ENCODE peak calls at places on chromosomes 12 and 14, in four cellular contexts. One of them, this sample, is unnamed.

GRCh38 chr12:97223419-97223818 is 239.2 kb upstream of the RMST start:
- DNase-seq in astrocyte: no peak
- DNase-seq in PC-3: no peak
- DNase-seq in HepG2: no peak
- DNase-seq in this sample: no peak

GRCh38 chr12:111063296-111064026 is 143.1 kb upstream of the MYL2 start:
- DNase-seq in astrocyte: peak
- DNase-seq in PC-3: peak
- DNase-seq in HepG2: no peak
- DNase-seq in this sample: no peak

GRCh38 chr14:80974338-80975078 is 19.1 kb downstream of the TSHR start:
- DNase-seq in astrocyte: peak
- DNase-seq in PC-3: no peak
- DNase-seq in HepG2: no peak
- DNase-seq in this sample: no peak

GRCh38 chr14:23544511-23545447 is 6.8 kb downstream of the ZFHX2 start:
- DNase-seq in astrocyte: no peak
- DNase-seq in PC-3: no peak
- DNase-seq in HepG2: no peak
- DNase-seq in this sample: no peak

GRCh38 chr12:9940370-9940769 is 8.2 kb upstream of the CLEC2A start:
- DNase-seq in astrocyte: no peak
- DNase-seq in PC-3: peak
- DNase-seq in HepG2: no peak
- DNase-seq in this sample: no peak

GRCh38 chr12:119929974-119930373 is 52.9 kb upstream of the CIT start:
- DNase-seq in astrocyte: no peak
- DNase-seq in PC-3: no peak
- DNase-seq in HepG2: no peak
- DNase-seq in this sample: no peak

GRCh38 chr12:118537481-118537917 is 161.1 kb downstream of the SUDS3 start:
- DNase-seq in astrocyte: no peak
- DNase-seq in PC-3: no peak
- DNase-seq in HepG2: no peak
- DNase-seq in this sample: no peak

GRCh38 chr12:79033788-79034187 is 169.2 kb downstream of the SYT1 start:
- DNase-seq in astrocyte: no peak
- DNase-seq in PC-3: no peak
- DNase-seq in HepG2: no peak
- DNase-seq in this sample: no peak

GRCh38 chr12:75177997-75178396 is 31.6 kb downstream of the KCNC2 start:
- DNase-seq in astrocyte: peak
- DNase-seq in PC-3: peak
- DNase-seq in HepG2: peak
- DNase-seq in this sample: peak

GRCh38 chr14:61560323-61560722 is 135.0 kb upstream of the HIF1A start:
- DNase-seq in astrocyte: no peak
- DNase-seq in PC-3: peak
- DNase-seq in HepG2: peak
- DNase-seq in this sample: no peak
- H3K9ac ChIP-seq in astrocyte: peak
- H3K9ac ChIP-seq in PC-3: peak
- H3K9ac ChIP-seq in HepG2: peak
- H3K9ac ChIP-seq in this sample: no peak

GRCh38 chr12:121355818-121356217 is 3.6 kb upstream of the ANAPC5 start:
- DNase-seq in astrocyte: no peak
- DNase-seq in PC-3: no peak
- DNase-seq in HepG2: no peak
- DNase-seq in this sample: no peak

GRCh38 chr12:121352053-121353018 is at the start of gene ANAPC5:
- DNase-seq in astrocyte: peak
- DNase-seq in PC-3: peak
- DNase-seq in HepG2: peak
- DNase-seq in this sample: peak

GRCh38 chr12:121356657-121357056 is 4.4 kb upstream of the ANAPC5 start:
- DNase-seq in astrocyte: no peak
- DNase-seq in PC-3: no peak
- DNase-seq in HepG2: peak
- DNase-seq in this sample: no peak

GRCh38 chr12:121357331-121357730 is 5.1 kb upstream of the ANAPC5 start:
- DNase-seq in astrocyte: no peak
- DNase-seq in PC-3: no peak
- DNase-seq in HepG2: no peak
- DNase-seq in this sample: no peak

DNA sequence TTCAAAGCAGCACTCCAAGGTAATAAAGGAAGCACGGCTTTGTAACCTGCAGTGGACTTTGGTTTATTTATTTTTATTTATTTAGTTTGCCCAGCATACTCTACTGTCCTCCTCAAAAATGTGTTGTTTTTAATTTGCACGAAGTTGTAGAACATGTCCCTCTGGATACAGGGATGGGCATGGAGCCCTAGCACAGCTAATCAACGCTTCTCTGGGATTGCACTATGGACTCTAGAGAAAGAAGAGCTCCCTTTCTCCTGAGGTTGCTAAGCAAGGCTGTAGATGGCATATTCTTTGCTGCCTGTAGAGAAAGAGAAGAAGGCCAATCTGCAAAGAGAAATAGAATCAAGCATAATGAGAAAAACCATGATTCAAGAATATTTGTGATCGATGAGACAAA is 5.9 kb upstream of the ANAPC5 start:
- DNase-seq in astrocyte: no peak
- DNase-seq in PC-3: no peak
- DNase-seq in HepG2: peak
- DNase-seq in this sample: no peak
- H3K4me2 ChIP-seq in astrocyte: no peak
- H3K4me2 ChIP-seq in PC-3: no peak
- H3K4me2 ChIP-seq in HepG2: peak
- H3K4me2 ChIP-seq in this sample: no peak

GRCh38 chr12:6699989-6700645 is 498 bp downstream of the PIANP start:
- DNase-seq in astrocyte: no peak
- DNase-seq in PC-3: no peak
- DNase-seq in HepG2: no peak
- DNase-seq in this sample: no peak
- TF ChIP-seq EZH2 in astrocyte: no peak
- TF ChIP-seq EZH2 in PC-3: no peak
- TF ChIP-seq EZH2 in HepG2: no peak
- TF ChIP-seq EZH2 in this sample: no peak

GRCh38 chr12:27331299-27331926 is 1.2 kb upstream of the BMAL2 start:
- DNase-seq in astrocyte: peak
- DNase-seq in PC-3: peak
- DNase-seq in HepG2: peak
- DNase-seq in this sample: peak
- H3K9ac ChIP-seq in astrocyte: peak
- H3K9ac ChIP-seq in PC-3: peak
- H3K9ac ChIP-seq in HepG2: no peak
- H3K9ac ChIP-seq in this sample: peak

DNA sequence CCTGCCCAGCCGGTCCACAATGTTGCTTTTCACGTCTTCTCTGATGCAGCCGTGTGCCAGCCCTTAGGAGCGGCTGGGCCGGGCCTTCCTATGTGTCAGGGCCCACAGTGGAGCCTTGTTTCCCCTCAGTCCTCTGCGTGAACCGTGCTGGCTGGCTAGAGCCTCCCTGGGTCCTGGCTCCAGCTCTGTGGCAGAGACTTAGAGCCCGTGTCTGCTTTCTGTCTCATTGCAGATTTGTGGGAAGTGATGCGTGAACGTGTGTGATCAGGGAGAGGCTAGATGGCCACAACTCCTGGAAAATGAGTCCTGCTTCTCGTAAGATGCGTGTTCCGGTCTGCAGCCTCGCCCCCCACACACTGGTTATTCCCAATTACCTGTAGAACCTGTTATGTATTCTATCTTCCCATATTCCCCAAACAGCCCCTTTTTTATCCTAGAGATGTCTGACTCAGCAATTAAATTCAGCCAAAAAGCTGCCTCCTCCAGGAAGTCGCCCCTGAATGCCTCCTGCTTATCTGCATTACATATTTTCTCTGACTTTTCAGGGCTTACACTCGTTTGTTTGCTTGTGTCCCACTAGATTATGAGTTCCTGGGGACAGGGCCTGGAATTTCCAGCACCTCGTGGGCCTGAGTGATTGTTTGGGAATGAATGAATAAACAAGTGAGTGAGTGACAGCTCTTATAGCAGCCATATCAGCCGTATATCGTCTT is 99.5 kb upstream of the RFLNA start:
- DNase-seq in astrocyte: no peak
- DNase-seq in PC-3: no peak
- DNase-seq in HepG2: no peak
- DNase-seq in this sample: no peak
- H3K4me2 ChIP-seq in astrocyte: no peak
- H3K4me2 ChIP-seq in PC-3: no peak
- H3K4me2 ChIP-seq in HepG2: no peak
- H3K4me2 ChIP-seq in this sample: no peak

DNA sequence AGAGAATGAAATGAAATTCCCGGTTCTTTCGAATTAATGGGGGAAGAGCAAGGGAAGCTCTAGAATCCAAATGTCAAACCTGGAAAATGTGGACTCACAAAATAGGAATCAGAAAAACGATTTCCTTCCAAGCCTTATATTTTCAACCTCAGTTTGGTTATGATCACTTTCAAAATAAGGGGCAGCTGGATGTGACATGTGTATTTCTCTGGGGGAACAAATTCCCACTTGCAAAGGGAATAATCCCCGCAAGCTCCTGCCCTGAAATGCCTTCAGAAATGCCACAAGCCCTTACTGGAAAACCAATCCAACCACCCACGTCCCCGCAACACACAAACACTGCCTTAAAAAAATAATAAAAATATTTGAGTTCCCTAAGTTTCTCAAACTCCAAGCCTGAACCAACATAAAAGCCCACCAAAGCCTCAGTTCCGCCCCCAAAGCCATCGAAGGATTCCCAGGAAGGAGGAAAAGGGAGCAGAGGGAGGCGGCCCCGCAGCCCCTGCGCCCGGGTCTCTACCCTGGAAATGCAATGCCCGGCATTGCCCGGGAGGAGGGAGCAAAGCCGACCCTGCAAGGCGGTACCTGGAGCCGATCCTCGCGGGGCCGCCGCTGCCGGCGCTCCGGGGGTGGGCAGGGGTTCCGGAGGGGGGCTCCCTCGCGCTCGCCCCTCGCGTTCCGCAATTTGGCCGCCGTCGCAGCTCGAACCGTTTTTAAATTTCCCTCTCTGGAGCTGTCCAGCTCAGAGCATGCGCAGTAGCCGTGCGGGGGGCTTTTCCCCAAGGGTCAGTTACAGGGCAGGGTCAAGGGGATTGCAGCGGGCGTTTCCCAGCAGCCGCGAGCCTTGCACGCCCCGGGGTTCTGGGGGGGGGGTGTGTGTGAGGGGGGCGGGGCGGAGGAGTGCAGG is at the start of gene FOXN4:
- DNase-seq in astrocyte: no peak
- DNase-seq in PC-3: no peak
- DNase-seq in HepG2: no peak
- DNase-seq in this sample: no peak
- TF ChIP-seq EZH2 in astrocyte: peak
- TF ChIP-seq EZH2 in PC-3: no peak
- TF ChIP-seq EZH2 in HepG2: no peak
- TF ChIP-seq EZH2 in this sample: peak

DNA sequence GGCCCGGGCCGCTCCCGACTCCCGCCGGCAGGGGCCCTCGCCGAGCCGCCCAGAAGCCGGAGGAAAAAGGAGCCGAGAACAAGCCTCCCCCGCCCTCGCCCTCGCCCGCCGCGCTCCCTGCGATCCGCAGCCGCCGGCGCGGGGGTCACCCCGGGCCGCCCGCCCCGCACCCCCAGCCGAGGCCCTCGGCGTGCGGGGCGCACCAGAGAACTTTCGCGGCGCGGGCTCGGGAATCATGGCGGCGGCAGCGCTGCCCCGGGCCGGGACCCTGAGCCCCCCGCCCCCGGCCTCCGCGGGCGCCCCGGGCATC is 519 bp downstream of the CDK2AP1 start:
- DNase-seq in astrocyte: no peak
- DNase-seq in PC-3: peak
- DNase-seq in HepG2: peak
- DNase-seq in this sample: no peak
- H3K9ac ChIP-seq in astrocyte: peak
- H3K9ac ChIP-seq in PC-3: no peak
- H3K9ac ChIP-seq in HepG2: peak
- H3K9ac ChIP-seq in this sample: peak

GRCh38 chr14:91127411-91127810 is 13.5 kb downstream of the DGLUCY start:
- DNase-seq in astrocyte: no peak
- DNase-seq in PC-3: peak
- DNase-seq in HepG2: no peak
- DNase-seq in this sample: peak

GRCh38 chr14:91126761-91127160 is 12.9 kb downstream of the DGLUCY start:
- DNase-seq in astrocyte: no peak
- DNase-seq in PC-3: no peak
- DNase-seq in HepG2: no peak
- DNase-seq in this sample: no peak

GRCh38 chr14:91129261-91129660 is 15.4 kb downstream of the DGLUCY start:
- DNase-seq in astrocyte: no peak
- DNase-seq in PC-3: no peak
- DNase-seq in HepG2: no peak
- DNase-seq in this sample: no peak

GRCh38 chr14:91127924-91128323 is 14.1 kb downstream of the DGLUCY start:
- DNase-seq in astrocyte: no peak
- DNase-seq in PC-3: no peak
- DNase-seq in HepG2: no peak
- DNase-seq in this sample: no peak

GRCh38 chr14:91128699-91129098 is 14.8 kb downstream of the DGLUCY start:
- DNase-seq in astrocyte: no peak
- DNase-seq in PC-3: no peak
- DNase-seq in HepG2: no peak
- DNase-seq in this sample: no peak
- H3K4me2 ChIP-seq in astrocyte: no peak
- H3K4me2 ChIP-seq in PC-3: no peak
- H3K4me2 ChIP-seq in HepG2: no peak
- H3K4me2 ChIP-seq in this sample: no peak

GRCh38 chr12:54048694-54049093 is 4.9 kb upstream of the HOXC4 start:
- DNase-seq in astrocyte: no peak
- DNase-seq in PC-3: no peak
- DNase-seq in HepG2: no peak
- DNase-seq in this sample: no peak

GRCh38 chr12:54045868-54046529 is 7.6 kb upstream of the HOXC4 start:
- DNase-seq in astrocyte: no peak
- DNase-seq in PC-3: no peak
- DNase-seq in HepG2: no peak
- DNase-seq in this sample: no peak

GRCh38 chr12:54046809-54047159 is 6.9 kb upstream of the HOXC4 start:
- DNase-seq in astrocyte: no peak
- DNase-seq in PC-3: no peak
- DNase-seq in HepG2: no peak
- DNase-seq in this sample: no peak

GRCh38 chr12:54047964-54048303 is 5.7 kb upstream of the HOXC4 start:
- DNase-seq in astrocyte: no peak
- DNase-seq in PC-3: no peak
- DNase-seq in HepG2: no peak
- DNase-seq in this sample: no peak

GRCh38 chr12:54047160-54047963 is 6.3 kb upstream of the HOXC4 start:
- DNase-seq in astrocyte: no peak
- DNase-seq in PC-3: no peak
- DNase-seq in HepG2: no peak
- DNase-seq in this sample: no peak
- TF ChIP-seq EZH2 in astrocyte: peak
- TF ChIP-seq EZH2 in PC-3: no peak
- TF ChIP-seq EZH2 in HepG2: no peak
- TF ChIP-seq EZH2 in this sample: no peak

This sample was measured in keratinocyte.